ENCODE peak calls at places on chromosomes 5 and 9, in ten cellular contexts. C is progenitor cell of endocrine pancreas, G is hippocampal formation, Y is NCI-H2081, L is non-pigmented ciliary epithelial cell, E is amygdala, U is COR-L47, W is astrocyte, H is endothelial cell, D is M059J. R is an unnamed sample.

GRCh38 chr5:75037106-75037505 is 15.3 kb downstream of the GCNT4 start:
- DNase-seq in C (no peak), G (peak; percentile 16), Y (no peak), L (peak; percentile 79), E (no peak), U (no peak), W (peak; percentile 76), H (no peak), D (peak; percentile 80), R (no peak)

GRCh38 chr9:109751253-109751652 is 28.7 kb upstream of the PALM2AKAP2 start:
- DNase-seq in C (no peak), G (peak; percentile 67), Y (no peak), L (no peak), E (no peak), U (peak; percentile 5), W (peak; percentile 61), H (no peak), D (no peak), R (no peak)

GRCh38 chr5:80146036-80146435 is 109.8 kb downstream of the SERINC5 start:
- DNase-seq in C (no peak), G (no peak), Y (no peak), L (no peak), E (no peak), U (no peak), W (no peak), H (no peak), D (no peak), R (no peak)

GRCh38 chr5:73365301-73365853 is 83.2 kb downstream of the FOXD1 start:
- DNase-seq in C (no peak), G (peak; percentile 51), Y (no peak), L (no peak), E (no peak), U (no peak), W (peak; percentile 92), H (no peak), D (peak; percentile 92), R (no peak)

GRCh38 chr5:123754167-123754840 is 242.3 kb downstream of the CSNK1G3 start:
- DNase-seq in C (no peak), G (peak; percentile 23), Y (peak; percentile 8), L (peak; percentile 56), E (no peak), U (no peak), W (peak; percentile 49), H (no peak), D (no peak), R (no peak)

GRCh38 chr9:131403493-131403773 is 9.5 kb downstream of the PRRC2B start:
- DNase-seq in C (no peak), G (no peak), Y (no peak), L (no peak), E (no peak), U (no peak), W (no peak), H (no peak), D (no peak), R (no peak)

GRCh38 chr9:4119778-4120554 is 179.9 kb downstream of the GLIS3 start:
- DNase-seq in C (no peak), G (no peak), Y (no peak), L (no peak), E (no peak), U (no peak), W (no peak), H (no peak), D (no peak), R (no peak)

GRCh38 chr9:136117291-136118060 is 1.2 kb downstream of the TMEM250 start:
- DNase-seq in C (no peak), G (no peak), Y (no peak), L (no peak), E (no peak), U (no peak), W (no peak), H (no peak), D (peak; percentile 32), R (no peak)

GRCh38 chr5:166594552-166594951 is 1696.9 kb upstream of the WWC1 start:
- DNase-seq in C (no peak), G (no peak), Y (no peak), L (no peak), E (no peak), U (no peak), W (no peak), H (no peak), D (no peak), R (no peak)

GRCh38 chr9:99873531-99873930 is 32.9 kb upstream of the STX17 start:
- DNase-seq in C (no peak), G (no peak), Y (no peak), L (peak; percentile 63), E (no peak), U (no peak), W (peak; percentile 82), H (no peak), D (peak; percentile 96), R (no peak)

GRCh38 chr5:74149395-74149794 is 491.1 kb downstream of the ENC1 start:
- DNase-seq in C (no peak), G (no peak), Y (no peak), L (no peak), E (no peak), U (peak; percentile 30), W (peak; percentile 90), H (no peak), D (peak; percentile 92), R (no peak)

GRCh38 chr5:92518318-92518913 is 1062.6 kb downstream of the NR2F1-AS1 start:
- DNase-seq in C (no peak), G (peak; percentile 0), Y (peak; percentile 32), L (no peak), E (no peak), U (no peak), W (peak; percentile 45), H (peak; percentile 6), D (peak; percentile 67), R (no peak)

GRCh38 chr5:147858520-147858919 is 20.0 kb upstream of the SCGB3A2 start:
- DNase-seq in C (no peak), G (no peak), Y (no peak), L (no peak), E (no peak), U (no peak), W (no peak), H (no peak), D (no peak), R (no peak)

GRCh38 chr9:114372971-114373591 is 14.7 kb downstream of the AKNA start:
- DNase-seq in C (no peak), G (no peak), Y (no peak), L (no peak), E (no peak), U (no peak), W (no peak), H (peak; percentile 59), D (no peak), R (no peak)

GRCh38 chr9:88748566-88749238 is 213.7 kb downstream of the NXNL2 start:
- DNase-seq in C (no peak), G (no peak), Y (no peak), L (no peak), E (no peak), U (no peak), W (peak; percentile 65), H (no peak), D (peak; percentile 65), R (no peak)

GRCh38 chr9:38311382-38312270 is 80.9 kb upstream of the ALDH1B1 start:
- DNase-seq in C (no peak), G (no peak), Y (no peak), L (no peak), E (no peak), U (no peak), W (peak; percentile 7), H (no peak), D (no peak), R (no peak)

GRCh38 chr5:102627311-102627710 is 127.8 kb upstream of the PAM start:
- DNase-seq in C (no peak), G (no peak), Y (no peak), L (no peak), E (no peak), U (no peak), W (peak; percentile 69), H (no peak), D (peak; percentile 80), R (no peak)

GRCh38 chr5:174837919-174838902 is 113.8 kb downstream of the MSX2 start:
- DNase-seq in C (no peak), G (peak; percentile 36), Y (no peak), L (no peak), E (peak; percentile 9), U (peak; percentile 11), W (peak; percentile 86), H (peak; percentile 6), D (peak; percentile 75), R (no peak)

GRCh38 chr5:154197801-154198461 is 7.4 kb downstream of the GALNT10 start:
- DNase-seq in C (no peak), G (no peak), Y (no peak), L (no peak), E (no peak), U (peak; percentile 12), W (peak; percentile 92), H (no peak), D (peak; percentile 98), R (no peak)

GRCh38 chr9:13716620-13717019 is 437.1 kb upstream of the MPDZ start:
- DNase-seq in C (no peak), G (no peak), Y (no peak), L (no peak), E (no peak), U (no peak), W (no peak), H (no peak), D (no peak), R (no peak)

GRCh38 chr5:94469889-94470288 is 148.5 kb downstream of the KIAA0825 start:
- DNase-seq in C (no peak), G (no peak), Y (no peak), L (no peak), E (no peak), U (no peak), W (peak; percentile 46), H (no peak), D (peak; percentile 4), R (no peak)

GRCh38 chr5:42522783-42523182 is 99.5 kb downstream of the GHR start:
- DNase-seq in C (no peak), G (no peak), Y (no peak), L (no peak), E (no peak), U (no peak), W (no peak), H (no peak), D (no peak), R (no peak)

GRCh38 chr5:20286512-20286911 is 298.5 kb upstream of the CDH18 start:
- DNase-seq in C (no peak), G (no peak), Y (no peak), L (peak; percentile 35), E (no peak), U (no peak), W (peak; percentile 66), H (no peak), D (peak; percentile 66), R (no peak)

GRCh38 chr9:70412678-70413426 is 1.6 kb downstream of the KLF9 start:
- DNase-seq in C (peak; percentile 13), G (peak; percentile 62), Y (peak; percentile 56), L (no peak), E (peak; percentile 38), U (peak; percentile 37), W (peak; percentile 77), H (peak; percentile 40), D (peak; percentile 87), R (no peak)

GRCh38 chr5:19880430-19880829 is 107.6 kb downstream of the CDH18 start:
- DNase-seq in C (no peak), G (no peak), Y (no peak), L (no peak), E (no peak), U (no peak), W (no peak), H (no peak), D (no peak), R (no peak)

GRCh38 chr5:138078006-138078643 is 5.7 kb upstream of the WNT8A start:
- DNase-seq in C (no peak), G (no peak), Y (no peak), L (no peak), E (no peak), U (no peak), W (no peak), H (no peak), D (no peak), R (no peak)

GRCh38 chr5:14914603-14915277 is 43.2 kb upstream of the ANKH start:
- DNase-seq in C (no peak), G (no peak), Y (no peak), L (peak; percentile 65), E (no peak), U (no peak), W (peak; percentile 84), H (no peak), D (peak; percentile 63), R (no peak)

GRCh38 chr5:173016621-173017046 is 33.1 kb downstream of the ATP6V0E1 start:
- DNase-seq in C (no peak), G (peak; percentile 4), Y (no peak), L (no peak), E (no peak), U (no peak), W (peak; percentile 86), H (peak; percentile 7), D (peak; percentile 47), R (no peak)

R was measured in NCI-H1417 treated with DMSO at 0.1 percent for 48 hours.